ENCODE peak calls at places on chromosomes 12 and 14, in four cellular contexts. One of them, this sample, is unnamed.

GRCh38 chr14:48096869-48097268 is 421.5 kb upstream of the MDGA2 start:
- DNase-seq in H1: no peak
- DNase-seq in A549: no peak
- DNase-seq in HepG2: no peak
- DNase-seq in this sample: no peak

GRCh38 chr12:47758834-47759690 is at the start of gene RAPGEF3:
- DNase-seq in H1: peak; percentile 81
- DNase-seq in A549: peak; percentile 82
- DNase-seq in HepG2: peak; percentile 49
- DNase-seq in this sample: peak; percentile 92

GRCh38 chr12:41151789-41152188 is 36.3 kb upstream of the PDZRN4 start:
- DNase-seq in H1: no peak
- DNase-seq in A549: peak; percentile 76
- DNase-seq in HepG2: no peak
- DNase-seq in this sample: no peak

GRCh38 chr12:69392146-69392928 is 32.8 kb downstream of the YEATS4 start:
- DNase-seq in H1: no peak
- DNase-seq in A549: no peak
- DNase-seq in HepG2: no peak
- DNase-seq in this sample: no peak

GRCh38 chr14:63512861-63513260 is 30.3 kb downstream of the PPP2R5E start:
- DNase-seq in H1: no peak
- DNase-seq in A549: no peak
- DNase-seq in HepG2: no peak
- DNase-seq in this sample: no peak

GRCh38 chr14:24051162-24051788 is 534 bp upstream of the CARMIL3 start:
- DNase-seq in H1: peak; percentile 77
- DNase-seq in A549: no peak
- DNase-seq in HepG2: no peak
- DNase-seq in this sample: peak; percentile 3

GRCh38 chr12:70648831-70649230 is 11.6 kb upstream of the PTPRB start:
- DNase-seq in H1: no peak
- DNase-seq in A549: no peak
- DNase-seq in HepG2: no peak
- DNase-seq in this sample: no peak

GRCh38 chr14:91281346-91281745 is 36.8 kb upstream of the GPR68 start:
- DNase-seq in H1: no peak
- DNase-seq in A549: no peak
- DNase-seq in HepG2: no peak
- DNase-seq in this sample: no peak

GRCh38 chr12:6297170-6297569 is 13.3 kb upstream of the PLEKHG6 start:
- DNase-seq in H1: no peak
- DNase-seq in A549: no peak
- DNase-seq in HepG2: no peak
- DNase-seq in this sample: no peak

GRCh38 chr12:14473707-14474287 is 93.9 kb downstream of the PLBD1 start:
- DNase-seq in H1: no peak
- DNase-seq in A549: peak; percentile 50
- DNase-seq in HepG2: peak; percentile 1
- DNase-seq in this sample: no peak

GRCh38 chr14:68741839-68742470 is 50.9 kb downstream of the ZFP36L1 start:
- DNase-seq in H1: no peak
- DNase-seq in A549: no peak
- DNase-seq in HepG2: no peak
- DNase-seq in this sample: no peak

GRCh38 chr12:58533652-58534051 is 386.7 kb downstream of the LRIG3 start:
- DNase-seq in H1: no peak
- DNase-seq in A549: no peak
- DNase-seq in HepG2: no peak
- DNase-seq in this sample: no peak

GRCh38 chr12:12992418-12993175 is 7.5 kb downstream of the HEBP1 start:
- DNase-seq in H1: no peak
- DNase-seq in A549: peak; percentile 75
- DNase-seq in HepG2: peak; percentile 43
- DNase-seq in this sample: no peak

GRCh38 chr12:89316705-89317139 is 35.6 kb downstream of the DUSP6 start:
- DNase-seq in H1: no peak
- DNase-seq in A549: no peak
- DNase-seq in HepG2: no peak
- DNase-seq in this sample: no peak

GRCh38 chr14:100440207-100440631 is 117.1 kb downstream of the SLC25A47 start:
- DNase-seq in H1: peak; percentile 75
- DNase-seq in A549: peak; percentile 81
- DNase-seq in HepG2: peak; percentile 73
- DNase-seq in this sample: peak; percentile 79

GRCh38 chr12:127083028-127083949 is 1183.7 kb upstream of the TMEM132C start:
- DNase-seq in H1: no peak
- DNase-seq in A549: peak; percentile 84
- DNase-seq in HepG2: peak; percentile 59
- DNase-seq in this sample: peak; percentile 49

GRCh38 chr12:132294121-132295034 is 35.0 kb downstream of the GALNT9 start:
- DNase-seq in H1: no peak
- DNase-seq in A549: no peak
- DNase-seq in HepG2: no peak
- DNase-seq in this sample: no peak

GRCh38 chr14:86675059-86675458 is 1145.1 kb downstream of the FLRT2 start:
- DNase-seq in H1: no peak
- DNase-seq in A549: no peak
- DNase-seq in HepG2: no peak
- DNase-seq in this sample: no peak

GRCh38 chr14:31229638-31230229 is 22.1 kb upstream of the HECTD1 start:
- DNase-seq in H1: peak; percentile 51
- DNase-seq in A549: peak; percentile 99
- DNase-seq in HepG2: peak; percentile 100
- DNase-seq in this sample: peak; percentile 67

DNA sequence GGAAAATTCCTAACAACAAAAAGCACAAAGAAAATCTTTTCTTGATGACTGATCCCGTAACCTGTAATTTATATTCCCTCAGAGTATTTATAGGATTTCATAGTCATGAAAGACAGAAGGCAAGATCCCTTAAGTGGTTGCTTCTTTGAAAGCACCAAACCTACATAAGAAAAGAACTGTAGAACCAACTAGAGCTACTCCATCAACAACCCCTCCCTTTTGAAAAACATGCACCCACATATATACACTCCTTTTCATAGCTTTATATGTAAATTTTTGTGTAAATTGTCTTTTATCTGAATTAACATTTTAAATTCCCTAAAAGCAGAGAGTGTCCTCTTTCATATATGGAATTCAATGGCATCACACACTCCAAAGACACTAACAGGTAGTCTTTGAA is 215.3 kb downstream of the CEP128 start:
- DNase-seq in H1: no peak
- DNase-seq in A549: no peak
- DNase-seq in HepG2: no peak
- DNase-seq in this sample: no peak
- TF ChIP-seq PHF8 in H1: no peak
- TF ChIP-seq PHF8 in A549: no peak
- TF ChIP-seq PHF8 in HepG2: no peak
- TF ChIP-seq PHF8 in this sample: no peak

DNA sequence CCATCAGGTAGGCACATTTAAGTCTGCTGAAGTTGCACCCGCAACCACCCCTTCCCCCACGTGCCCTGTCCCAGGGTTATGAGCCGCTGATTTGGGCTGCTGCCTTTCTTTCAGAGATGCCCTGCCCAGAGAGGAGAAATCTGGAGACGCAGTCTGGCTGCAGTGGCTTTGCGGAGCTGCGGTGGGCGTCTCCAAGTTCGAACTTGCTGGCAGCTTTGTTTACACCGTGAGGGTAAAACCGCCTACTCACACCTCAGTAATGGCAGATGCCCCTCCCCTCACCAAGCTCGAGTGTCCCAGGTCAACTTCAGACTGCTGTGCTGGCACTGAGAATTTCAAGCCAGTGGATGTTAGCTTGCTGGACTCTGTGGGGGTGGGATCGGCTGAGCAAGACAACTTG is 14.7 kb downstream of the PTCSC3 start:
- DNase-seq in H1: peak; percentile 60
- DNase-seq in A549: no peak
- DNase-seq in HepG2: no peak
- DNase-seq in this sample: no peak
- TF ChIP-seq PHF8 in H1: no peak
- TF ChIP-seq PHF8 in A549: no peak
- TF ChIP-seq PHF8 in HepG2: peak; percentile 19
- TF ChIP-seq PHF8 in this sample: no peak

GRCh38 chr14:58744951-58745350 is 107.2 kb downstream of the DACT1 start:
- DNase-seq in H1: no peak
- DNase-seq in A549: no peak
- DNase-seq in HepG2: no peak
- DNase-seq in this sample: no peak
- TF ChIP-seq PHF8 in H1: no peak
- TF ChIP-seq PHF8 in A549: no peak
- TF ChIP-seq PHF8 in HepG2: no peak
- TF ChIP-seq PHF8 in this sample: no peak

DNA sequence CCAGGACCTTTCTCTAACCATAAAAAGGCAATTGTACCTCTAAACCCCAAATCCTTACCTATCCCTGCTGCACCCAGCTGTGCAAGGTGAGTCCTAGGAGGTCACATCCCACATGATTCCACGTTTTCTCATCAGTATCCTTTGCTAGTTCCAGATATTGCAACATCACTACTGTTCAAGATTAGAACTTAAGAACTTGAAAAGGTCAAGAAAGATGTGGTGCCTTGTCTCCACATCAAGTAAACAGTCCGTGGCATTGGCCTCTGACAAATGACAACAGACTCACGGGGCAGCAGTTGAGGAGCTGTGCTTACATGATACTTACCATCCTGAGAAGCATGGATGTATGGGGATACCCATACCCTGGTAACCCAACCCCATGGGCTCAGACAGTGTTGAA is 178.8 kb upstream of the EEA1 start:
- DNase-seq in H1: no peak
- DNase-seq in A549: no peak
- DNase-seq in HepG2: no peak
- DNase-seq in this sample: no peak
- TF ChIP-seq PHF8 in H1: no peak
- TF ChIP-seq PHF8 in A549: no peak
- TF ChIP-seq PHF8 in HepG2: no peak
- TF ChIP-seq PHF8 in this sample: no peak

DNA sequence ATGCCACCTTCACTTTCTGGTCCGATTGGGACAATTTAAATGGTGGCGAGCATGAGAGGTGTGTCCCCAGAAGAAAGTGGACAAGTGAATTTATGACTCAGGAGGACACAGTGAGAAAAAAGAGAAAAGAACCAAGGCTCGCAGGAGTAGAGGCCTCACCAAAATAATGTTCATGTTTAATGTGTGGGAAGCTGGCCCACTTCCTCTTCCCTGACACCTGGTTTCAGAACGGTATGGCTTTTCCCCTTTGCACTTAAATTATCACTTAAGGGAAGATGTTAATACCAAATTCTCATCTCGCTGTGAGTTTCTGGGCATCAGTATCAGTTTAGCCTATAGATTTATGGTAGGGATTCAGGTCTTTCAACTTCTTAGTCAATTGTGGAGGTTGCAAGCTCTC is 226.4 kb downstream of the GLT1D1 start:
- DNase-seq in H1: no peak
- DNase-seq in A549: no peak
- DNase-seq in HepG2: no peak
- DNase-seq in this sample: no peak
- TF ChIP-seq PHF8 in H1: no peak
- TF ChIP-seq PHF8 in A549: no peak
- TF ChIP-seq PHF8 in HepG2: no peak
- TF ChIP-seq PHF8 in this sample: no peak

GRCh38 chr12:75892779-75893408 is 138.7 kb downstream of the PHLDA1 start:
- DNase-seq in H1: no peak
- DNase-seq in A549: no peak
- DNase-seq in HepG2: no peak
- DNase-seq in this sample: peak; percentile 87
- TF ChIP-seq PHF8 in H1: no peak
- TF ChIP-seq PHF8 in A549: no peak
- TF ChIP-seq PHF8 in HepG2: no peak
- TF ChIP-seq PHF8 in this sample: no peak

GRCh38 chr14:21406213-21406612 is 22.4 kb upstream of the SUPT16H start:
- DNase-seq in H1: no peak
- DNase-seq in A549: no peak
- DNase-seq in HepG2: no peak
- DNase-seq in this sample: no peak

GRCh38 chr14:21405097-21405496 is 21.3 kb upstream of the SUPT16H start:
- DNase-seq in H1: no peak
- DNase-seq in A549: no peak
- DNase-seq in HepG2: no peak
- DNase-seq in this sample: no peak

GRCh38 chr14:21408152-21408551 is 24.3 kb upstream of the SUPT16H start:
- DNase-seq in H1: no peak
- DNase-seq in A549: peak; percentile 20
- DNase-seq in HepG2: no peak
- DNase-seq in this sample: no peak
- TF ChIP-seq PHF8 in H1: no peak
- TF ChIP-seq PHF8 in A549: no peak
- TF ChIP-seq PHF8 in HepG2: no peak
- TF ChIP-seq PHF8 in this sample: no peak